ENCODE peak calls at places on chromosomes 7 and 10, in six cellular contexts. I, O, T, D, V and N are unnamed samples.

GRCh38 chr7:106099539-106099938 is 12.6 kb downstream of the SYPL1 start:
- DNase-seq in I (no peak), V (no peak), D (no peak), O (no peak), T (no peak), N (no peak)

GRCh38 chr10:91908358-91909177 is 718 bp downstream of the FGFBP3 start:
- DNase-seq in T (peak; percentile 57), O (peak; percentile 40), I (peak; percentile 71), D (peak; percentile 67), V (peak; percentile 57), N (no peak)

GRCh38 chr10:74589226-74589673 is 237.2 kb upstream of the KAT6B start:
- DNase-seq in O (peak; percentile 79), D (peak; percentile 99), V (peak; percentile 99), I (peak; percentile 85), T (peak; percentile 89), N (peak; percentile 70)

GRCh38 chr10:102003541-102003940 is 52.4 kb downstream of the ARMH3 start:
- DNase-seq in I (peak; percentile 38), T (no peak), O (no peak), V (peak; percentile 79), D (peak; percentile 42), N (no peak)

GRCh38 chr7:102318482-102318971 is 31.9 kb downstream of the SH2B2 start:
- DNase-seq in D (peak; percentile 46), I (peak; percentile 62), T (no peak), O (no peak), V (peak; percentile 36), N (no peak)

GRCh38 chr7:2474813-2475677 is 1.2 kb downstream of the GRIFIN start:
- DNase-seq in O (no peak), I (no peak), D (no peak), V (no peak), T (no peak), N (no peak)

GRCh38 chr10:119377905-119378736 is 164.4 kb downstream of the RGS10 start:
- DNase-seq in V (no peak), O (no peak), D (no peak), I (no peak), T (no peak), N (no peak)

GRCh38 chr10:112536663-112537062 is 89.6 kb downstream of the VTI1A start:
- DNase-seq in I (no peak), T (no peak), D (no peak), V (no peak), O (no peak), N (no peak)